ENCODE peak calls at places on chromosomes 11 and 22, in seven cellular contexts. A is mucosa of descending colon; P is Caki2; D is lower lobe of right lung; H is stimulated activated CD4-positive, alpha-beta T cell treated with anti-CD3 and anti-CD28 coated beads, TNF-alpha, amount 100 ng/mL, for 4 hours; F is left cardiac atrium; J is activated CD4-positive, alpha-beta T cell treated with anti-CD3 and anti-CD28 coated beads for 4 hours. M is an unnamed sample.

GRCh38 chr11:126703661-126704060 is 296.9 kb downstream of the KIRREL3 start:
- DNase-seq in A (no peak), P (no peak), D (no peak), H (no peak), F (no peak), J (no peak), M (no peak)

GRCh38 chr11:19474954-19475811 is 234.4 kb upstream of the E2F8 start:
- DNase-seq in A (no peak), P (peak), D (no peak), H (no peak), F (no peak), J (no peak), M (no peak)

GRCh38 chr11:44950036-44950624 is 553 bp downstream of the TP53I11 start:
- DNase-seq in A (peak), P (no peak), D (peak), H (peak), F (peak), J (peak), M (no peak)

GRCh38 chr11:41779401-41779960 is 320.0 kb upstream of the LRRC4C start:
- DNase-seq in A (peak), P (no peak), D (no peak), H (no peak), F (no peak), J (no peak), M (no peak)

GRCh38 chr11:45482331-45482730 is 183.1 kb downstream of the CHST1 start:
- DNase-seq in A (no peak), P (no peak), D (no peak), H (no peak), F (no peak), J (no peak), M (no peak)

GRCh38 chr11:102957953-102958352 is 2.4 kb upstream of the MMP13 start:
- DNase-seq in A (no peak), P (no peak), D (no peak), H (no peak), F (no peak), J (no peak), M (no peak)

GRCh38 chr22:50702821-50703725 is 30.4 kb downstream of the SHANK3 start:
- DNase-seq in A (no peak), P (no peak), D (peak), H (no peak), F (no peak), J (no peak), M (no peak)

GRCh38 chr22:27987557-27987956 is 68.5 kb upstream of the PITPNB start:
- DNase-seq in A (no peak), P (no peak), D (no peak), H (no peak), F (no peak), J (no peak), M (no peak)

GRCh38 chr22:33726294-33726711 is 194.0 kb downstream of the LARGE1 start:
- DNase-seq in A (no peak), P (peak), D (no peak), H (no peak), F (no peak), J (no peak), M (no peak)

GRCh38 chr11:65429724-65430405 is 7.3 kb downstream of the NEAT1 start:
- DNase-seq in A (peak), P (peak), D (peak), H (no peak), F (peak), J (no peak), M (no peak)

GRCh38 chr11:106986261-106986660 is 32.0 kb downstream of the GUCY1A2 start:
- DNase-seq in A (no peak), P (no peak), D (no peak), H (no peak), F (peak), J (no peak), M (no peak)

M was measured in activated gamma-delta T cell treated with anti-CD3 and anti-CD28 coated beads, Interleukin-2, amount 50 U/mL, for 16 hours.